ENCODE peak calls at places on chromosomes 16 and 17, in six cellular contexts. G is body of pancreas, L is tibial artery, B is right lobe of liver, F is suprapubic skin, Y is pancreas. U is an unnamed sample.

GRCh38 chr17:51258756-51259573 is 884 bp downstream of the MBTD1 start:
- DNase-seq in B (peak), G (peak), L (peak), F (peak), Y (peak), U (peak)

GRCh38 chr17:55727920-55728319 is 5.3 kb upstream of the TMEM100 start:
- DNase-seq in B (no peak), G (no peak), Y (no peak), F (no peak), L (no peak), U (no peak)

GRCh38 chr16:86531193-86531550 is 20.8 kb downstream of the FOXF1 start:
- DNase-seq in L (peak), F (no peak), G (no peak), Y (no peak), B (no peak), U (peak)

GRCh38 chr17:61458491-61459433 is 6.5 kb downstream of the TBX4 start:
- DNase-seq in G (no peak), B (no peak), L (no peak), F (no peak), Y (no peak), U (no peak)

GRCh38 chr17:38921756-38922411 is 3.5 kb upstream of the LASP1NB start:
- DNase-seq in Y (peak), B (no peak), G (no peak), L (no peak), F (no peak), U (no peak)

GRCh38 chr17:44792276-44792675 is 33.5 kb downstream of the ADAM11 start:
- DNase-seq in Y (no peak), F (peak), L (no peak), G (no peak), B (no peak), U (no peak)

GRCh38 chr16:87762071-87762571 is 3.7 kb downstream of the KLHDC4 start:
- DNase-seq in G (no peak), F (no peak), Y (no peak), B (no peak), L (no peak), U (no peak)

GRCh38 chr16:88749358-88749757 is 35.7 kb downstream of the PIEZO1 start:
- DNase-seq in F (no peak), G (no peak), B (no peak), L (no peak), Y (no peak), U (no peak)

GRCh38 chr17:51434434-51435170 is 174.3 kb downstream of the UTP18 start:
- DNase-seq in B (no peak), F (no peak), L (no peak), Y (no peak), G (no peak), U (no peak)

GRCh38 chr16:49832177-49832576 is 23.7 kb downstream of the ZNF423 start:
- DNase-seq in F (no peak), Y (no peak), G (no peak), L (peak), B (no peak), U (no peak)

GRCh38 chr16:79677799-79678525 is 77.4 kb upstream of the MAF start:
- DNase-seq in B (no peak), F (no peak), Y (no peak), G (no peak), L (no peak), U (no peak)

GRCh38 chr17:58219789-58220183 is 731 bp upstream of the MKS1 start:
- DNase-seq in L (no peak), G (no peak), B (no peak), F (no peak), Y (no peak), U (no peak)

GRCh38 chr16:22622703-22623102 is 112.0 kb downstream of the NPIPB5 start:
- DNase-seq in F (no peak), G (no peak), Y (no peak), L (no peak), B (no peak), U (no peak)

GRCh38 chr17:6145946-6146345 is 75.8 kb downstream of the WSCD1 start:
- DNase-seq in F (no peak), G (no peak), Y (no peak), L (no peak), B (no peak), U (no peak)

DNA sequence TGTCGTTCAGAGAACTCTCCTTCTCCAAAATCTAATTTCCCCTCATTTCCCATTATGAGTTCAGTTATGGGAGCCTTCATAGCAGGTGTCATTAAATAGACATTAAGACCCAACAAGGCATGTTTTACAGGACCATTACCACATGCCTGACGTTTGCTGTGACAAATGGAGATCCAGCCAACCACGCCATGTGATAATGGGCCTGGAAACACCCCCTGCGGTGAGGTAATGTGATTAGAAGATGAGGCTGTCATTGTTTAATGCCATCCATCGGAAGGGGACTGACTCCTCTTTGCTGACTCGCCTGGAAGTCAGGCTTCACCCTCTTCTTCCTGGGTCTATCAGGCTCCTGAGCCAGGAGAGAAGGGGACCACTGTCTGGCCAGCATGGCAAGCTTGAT is 76.9 kb downstream of the WSCD1 start:
- DNase-seq in L (no peak), F (no peak), Y (no peak), B (no peak), G (no peak), U (no peak)
- H3K4me3 ChIP-seq in L (no peak), F (no peak), Y (no peak), B (no peak), G (no peak), U (no peak)

DNA sequence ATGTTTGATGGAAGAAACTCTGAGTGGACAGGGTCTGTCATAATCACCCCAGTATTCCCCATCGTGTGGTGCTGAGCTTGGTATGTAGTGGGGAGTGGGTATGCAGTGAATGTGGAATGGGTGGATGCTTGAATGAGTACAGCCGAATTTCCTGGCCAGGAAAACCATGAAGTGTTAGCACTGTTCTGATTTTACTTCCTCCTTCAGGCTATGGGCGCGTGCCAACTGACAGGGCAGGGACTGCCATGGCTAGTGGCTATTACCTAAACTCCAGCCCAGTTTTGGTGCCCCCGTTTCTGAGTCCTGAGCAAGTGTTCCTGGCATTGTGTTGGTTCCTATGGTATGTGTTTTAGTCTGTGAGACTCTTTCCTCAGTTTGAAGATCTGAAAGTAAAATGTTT is 48.6 kb downstream of the PRKCA start:
- DNase-seq in B (no peak), Y (peak), G (peak), L (peak), F (no peak), U (peak)
- TF ChIP-seq CTCF in B (no peak), Y (no peak), G (no peak), L (no peak), F (no peak), U (no peak)

GRCh38 chr17:82586576-82587233 is 61.5 kb downstream of the WDR45B start:
- DNase-seq in L (no peak), Y (no peak), G (no peak), F (no peak), B (no peak), U (no peak)
- H3K27ac ChIP-seq in L (no peak), Y (no peak), G (no peak), F (no peak), B (no peak), U (no peak)

GRCh38 chr17:17474341-17474740 is 2.5 kb upstream of the MED9 start:
- DNase-seq in L (no peak), B (no peak), Y (no peak), G (no peak), F (no peak), U (no peak)
- H3K4me3 ChIP-seq in L (no peak), B (no peak), Y (no peak), G (no peak), F (no peak), U (no peak)

GRCh38 chr17:4362141-4362540 is 4.3 kb downstream of the UBE2G1 start:
- DNase-seq in B (peak), G (no peak), Y (no peak), F (no peak), L (no peak), U (no peak)
- TF ChIP-seq CTCF in B (no peak), G (no peak), Y (no peak), F (no peak), L (no peak), U (peak)

U was measured in heart right ventricle.